ENCODE peak calls at places on chromosome 1, in seven cellular contexts. X is PC-3, B is neural progenitor cell, T is HL-60, Y is ovary, F is GM06990, E is OCI-LY7. Z is an unnamed sample.

GRCh38 chr1:240820816-240821215 is 208.9 kb upstream of the GREM2 start:
- DNase-seq in X (no peak), B (no peak), T (no peak), Y (no peak), F (peak; percentile 10), E (no peak), Z (no peak)

GRCh38 chr1:41950820-41951219 is 32.1 kb upstream of the HIVEP3 start:
- DNase-seq in X (no peak), B (no peak), T (no peak), Y (no peak), F (peak; percentile 39), E (no peak), Z (peak; percentile 29)

GRCh38 chr1:185284533-185285244 is 32.4 kb downstream of the IVNS1ABP start:
- DNase-seq in X (no peak), B (no peak), T (no peak), Y (no peak), F (no peak), E (no peak), Z (no peak)

GRCh38 chr1:214154596-214155261 is 126.2 kb upstream of the SMYD2 start:
- DNase-seq in X (no peak), B (peak; percentile 72), T (no peak), Y (no peak), F (no peak), E (no peak), Z (no peak)

GRCh38 chr1:23483327-23484252 is at the start of gene ASAP3:
- DNase-seq in X (peak; percentile 29), B (peak; percentile 54), T (no peak), Y (peak; percentile 87), F (no peak), E (no peak), Z (no peak)

GRCh38 chr1:108591471-108591870 is 31.6 kb downstream of the EEIG2 start:
- DNase-seq in X (no peak), B (no peak), T (no peak), Y (no peak), F (no peak), E (no peak), Z (no peak)

GRCh38 chr1:24931481-24932221 is 1.6 kb upstream of the RUNX3 start:
- DNase-seq in X (no peak), B (peak; percentile 71), T (no peak), Y (no peak), F (no peak), E (peak; percentile 13), Z (no peak)

GRCh38 chr1:36207339-36207738 is 16.9 kb upstream of the THRAP3 start:
- DNase-seq in X (peak; percentile 32), B (no peak), T (no peak), Y (no peak), F (no peak), E (peak; percentile 46), Z (peak; percentile 24)

GRCh38 chr1:26357121-26357602 is 3.2 kb upstream of the CRYBG2 start:
- DNase-seq in X (peak; percentile 54), B (no peak), T (no peak), Y (no peak), F (no peak), E (no peak), Z (peak; percentile 88)

GRCh38 chr1:17671314-17671705 is 83.8 kb upstream of the ACTL8 start:
- DNase-seq in X (no peak), B (peak; percentile 55), T (no peak), Y (no peak), F (no peak), E (peak; percentile 39), Z (no peak)

GRCh38 chr1:206925116-206925736 is 3.5 kb upstream of the FCMR start:
- DNase-seq in X (no peak), B (no peak), T (no peak), Y (no peak), F (peak; percentile 79), E (peak; percentile 89), Z (no peak)
- TF ChIP-seq CTCF in X (no peak), B (peak; percentile 4), T (no peak), Y (no peak), F (peak; percentile 37), E (peak; percentile 64), Z (no peak)

GRCh38 chr1:201947697-201948008 is 1.3 kb upstream of the LMOD1 start:
- DNase-seq in X (no peak), B (no peak), T (no peak), Y (no peak), F (no peak), E (no peak), Z (no peak)
- H3K4me3 ChIP-seq in X (no peak overlapping the region), B (no peak overlapping the region), T (no peak overlapping the region), Y (no peak overlapping the region), F (no peak overlapping the region), E (no peak overlapping the region), Z (no peak overlapping the region)

DNA sequence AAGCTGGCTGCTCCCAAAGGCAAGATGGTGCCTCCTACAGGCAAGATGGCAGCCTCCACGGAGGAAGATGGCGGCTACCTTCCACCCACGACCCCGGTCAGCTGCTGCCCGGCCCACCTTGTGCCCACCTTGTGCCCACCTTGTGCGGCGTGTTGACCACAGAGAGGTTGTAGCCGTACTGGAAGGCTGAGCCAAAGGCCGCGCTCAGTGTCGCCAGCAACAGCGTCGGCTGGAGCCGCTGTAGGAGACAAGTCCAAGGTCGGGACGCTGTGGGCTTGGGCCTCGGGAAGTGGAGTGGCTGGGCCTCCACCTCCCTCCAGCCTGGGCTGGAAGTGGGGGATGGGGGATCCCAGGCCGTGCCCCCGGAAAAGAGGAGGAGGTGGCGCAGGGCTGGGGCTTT is 1.4 kb downstream of the SLC2A7 start:
- DNase-seq in X (no peak), B (no peak), T (no peak), Y (no peak), F (no peak), E (no peak), Z (no peak)
- TF ChIP-seq CTCF in X (no peak), B (no peak), T (no peak), Y (no peak), F (no peak), E (no peak), Z (no peak)

GRCh38 chr1:160285506-160285905 is 573 bp upstream of the PEX19 start:
- DNase-seq in X (no peak), B (no peak), T (no peak), Y (peak; percentile 44), F (no peak), E (no peak), Z (no peak)
- H3K4me3 ChIP-seq in X (peak overlapping the region; percentile 93), B (peak overlapping the region; percentile 98), T (peak overlapping the region; percentile 91), Y (peak overlapping the region; percentile 82), F (peak overlapping the region; percentile 29), E (peak overlapping the region; percentile 77), Z (no peak overlapping the region)

GRCh38 chr1:43199093-43199726 is 27.1 kb downstream of the CFAP57 start:
- DNase-seq in X (no peak), B (no peak), T (no peak), Y (no peak), F (peak; percentile 62), E (no peak), Z (peak; percentile 74)

GRCh38 chr1:43194509-43194908 is 22.4 kb downstream of the CFAP57 start:
- DNase-seq in X (no peak), B (no peak), T (no peak), Y (no peak), F (no peak), E (no peak), Z (no peak)

GRCh38 chr1:43197343-43198127 is 25.4 kb downstream of the CFAP57 start:
- DNase-seq in X (no peak), B (no peak), T (no peak), Y (no peak), F (no peak), E (no peak), Z (no peak)
- TF ChIP-seq CTCF in X (peak; percentile 17), B (no peak), T (no peak), Y (no peak), F (peak; percentile 26), E (peak; percentile 39), Z (no peak)

DNA sequence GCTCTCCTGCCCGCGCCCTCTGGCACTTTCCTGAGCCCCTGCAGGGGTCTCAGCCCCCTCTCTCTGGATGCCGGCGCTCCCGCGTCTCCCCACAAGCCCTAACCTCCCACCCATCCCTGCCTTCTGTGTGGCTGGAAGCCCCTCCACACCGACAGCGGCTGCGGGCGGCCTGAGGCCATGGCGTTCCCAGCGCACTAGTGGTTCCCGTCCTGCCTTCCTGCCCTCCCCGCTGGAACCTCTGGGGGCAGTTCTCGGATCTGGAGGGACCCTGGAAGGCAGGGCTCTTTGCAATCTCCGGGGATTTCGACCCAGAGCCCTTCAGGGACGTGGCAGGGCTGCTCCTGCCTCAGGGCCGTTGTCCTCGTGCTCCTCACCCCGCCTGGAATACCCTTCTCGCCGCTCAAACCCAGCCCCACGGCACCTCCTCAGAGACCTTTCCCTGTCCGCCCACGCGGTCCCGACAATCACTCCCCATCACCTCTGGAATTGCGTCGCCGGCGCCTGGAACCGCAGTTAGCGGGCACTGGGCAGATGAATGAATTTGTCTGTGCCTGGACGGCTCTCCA is 493 bp upstream of the ESPN start:
- DNase-seq in X (peak; percentile 50), B (peak; percentile 52), T (no peak), Y (no peak), F (no peak), E (no peak), Z (no peak)
- H3K4me3 ChIP-seq in X (peak overlapping the region; percentile 73), B (peak overlapping the region; percentile 3), T (no peak overlapping the region), Y (no peak overlapping the region), F (no peak overlapping the region), E (no peak overlapping the region), Z (peak overlapping the region; percentile 19)

GRCh38 chr1:94738371-94738770 is 81.8 kb upstream of the SLC44A3 start:
- DNase-seq in X (no peak), B (no peak), T (no peak), Y (no peak), F (no peak), E (no peak), Z (no peak)

GRCh38 chr1:94743866-94744265 is 76.3 kb upstream of the SLC44A3 start:
- DNase-seq in X (no peak), B (no peak), T (no peak), Y (no peak), F (no peak), E (no peak), Z (no peak)

GRCh38 chr1:94739521-94740061 is 80.6 kb upstream of the SLC44A3 start:
- DNase-seq in X (peak; percentile 76), B (no peak), T (no peak), Y (no peak), F (no peak), E (no peak), Z (peak; percentile 81)

GRCh38 chr1:94741510-94741909 is 78.6 kb upstream of the SLC44A3 start:
- DNase-seq in X (no peak), B (no peak), T (no peak), Y (no peak), F (no peak), E (no peak), Z (no peak)

GRCh38 chr1:94741956-94742355 is 78.2 kb upstream of the SLC44A3 start:
- DNase-seq in X (no peak), B (no peak), T (no peak), Y (no peak), F (no peak), E (no peak), Z (no peak)
- TF ChIP-seq CTCF in X (no peak), B (no peak), T (no peak), Y (no peak), F (no peak), E (no peak), Z (no peak)

GRCh38 chr1:62903522-62903921 is 119.6 kb downstream of the ATG4C start:
- DNase-seq in X (no peak), B (no peak), T (no peak), Y (no peak), F (no peak), E (no peak), Z (no peak)
- H3K4me3 ChIP-seq in X (no peak overlapping the region), B (no peak overlapping the region), T (no peak overlapping the region), Y (no peak overlapping the region), F (no peak overlapping the region), E (no peak overlapping the region), Z (no peak overlapping the region)

GRCh38 chr1:157960773-157961172 is 32.7 kb upstream of the KIRREL1 start:
- DNase-seq in X (peak; percentile 10), B (no peak), T (no peak), Y (no peak), F (no peak), E (peak; percentile 22), Z (no peak)
- TF ChIP-seq CTCF in X (peak; percentile 45), B (peak; percentile 16), T (no peak), Y (no peak), F (peak; percentile 30), E (peak; percentile 42), Z (no peak)